ENCODE peak calls at places on chromosomes 5 and 9, in ten cellular contexts. C is prostate gland, D is heart right ventricle, U is sigmoid colon, L is PC-3, A is upper lobe of right lung, M is uterus, T is endodermal cell, S is foreskin keratinocyte, R is HCT116. F is an unnamed sample.

GRCh38 chr9:95030920-95031662 is 286.4 kb downstream of the FANCC start:
- DNase-seq in C (no peak), D (no peak), U (no peak), L (no peak), A (no peak), M (no peak), T (no peak), S (no peak), R (no peak), F (no peak)

GRCh38 chr5:124868661-124869060 is 122.2 kb upstream of the ZNF608 start:
- DNase-seq in C (no peak), D (no peak), U (no peak), L (no peak), A (no peak), M (no peak), T (no peak), S (no peak), R (no peak), F (no peak)

GRCh38 chr9:109244179-109245132 is 76.4 kb downstream of the EPB41L4B start:
- DNase-seq in C (peak; percentile 76), D (peak; percentile 52), U (peak; percentile 79), L (peak; percentile 74), A (peak; percentile 80), M (peak; percentile 46), T (peak; percentile 92), S (peak; percentile 39), R (peak; percentile 52), F (peak; percentile 76)

GRCh38 chr5:5686356-5686755 is 263.9 kb downstream of the ICE1 start:
- DNase-seq in C (no peak), D (no peak), U (no peak), L (no peak), A (no peak), M (no peak), T (no peak), S (no peak), R (no peak), F (no peak)

GRCh38 chr9:76912631-76913275 is 6.8 kb upstream of the PRUNE2 start:
- DNase-seq in C (no peak), D (no peak), U (no peak), L (peak; percentile 61), A (no peak), M (no peak), T (no peak), S (peak; percentile 20), R (peak; percentile 7), F (no peak)

GRCh38 chr5:97842687-97843086 is 659.6 kb upstream of the RIOK2 start:
- DNase-seq in C (no peak), D (no peak), U (no peak), L (no peak), A (no peak), M (no peak), T (no peak), S (no peak), R (no peak), F (no peak)

GRCh38 chr5:165325201-165325600 is 1819.8 kb downstream of the MAT2B start:
- DNase-seq in C (no peak), D (no peak), U (no peak), L (peak; percentile 54), A (no peak), M (no peak), T (no peak), S (peak; percentile 92), R (no peak), F (no peak)

GRCh38 chr5:172437445-172438303 is 16.7 kb downstream of the SH3PXD2B start:
- DNase-seq in C (no peak), D (peak; percentile 89), U (peak; percentile 91), L (peak; percentile 43), A (peak; percentile 81), M (peak; percentile 77), T (no peak), S (peak; percentile 82), R (peak; percentile 8), F (peak; percentile 76)

GRCh38 chr5:119470105-119470763 is 17.9 kb downstream of the HSD17B4 start:
- DNase-seq in C (no peak), D (no peak), U (no peak), L (no peak), A (no peak), M (no peak), T (peak; percentile 74), S (no peak), R (no peak), F (no peak)

GRCh38 chr9:5470816-5471215 is 20.5 kb downstream of the CD274 start:
- DNase-seq in C (no peak), D (no peak), U (no peak), L (no peak), A (no peak), M (no peak), T (no peak), S (no peak), R (no peak), F (no peak)

GRCh38 chr9:121692606-121693505 is 41.4 kb downstream of the DAB2IP start:
- DNase-seq in C (no peak), D (no peak), U (no peak), L (peak; percentile 60), A (no peak), M (no peak), T (peak; percentile 90), S (no peak), R (peak; percentile 86), F (no peak)

GRCh38 chr9:91245432-91246313 is 116.0 kb downstream of the AUH start:
- DNase-seq in C (no peak), D (no peak), U (no peak), L (peak; percentile 69), A (no peak), M (no peak), T (no peak), S (peak; percentile 24), R (no peak), F (no peak)

GRCh38 chr9:107637421-107638420 is 148.2 kb upstream of the KLF4 start:
- DNase-seq in C (peak; percentile 61), D (peak; percentile 97), U (peak; percentile 99), L (peak; percentile 31), A (peak; percentile 87), M (peak; percentile 99), T (peak; percentile 84), S (peak; percentile 39), R (no peak), F (peak; percentile 87)

GRCh38 chr9:37042421-37042820 is 8.4 kb upstream of the PAX5 start:
- DNase-seq in C (no peak), D (no peak), U (no peak), L (no peak), A (no peak), M (no peak), T (no peak), S (no peak), R (no peak), F (no peak)
- H3K27me3 ChIP-seq in C (peaks cover 3% of the 10 kb centered on the region), D (peaks cover 90% of the 10 kb centered on the region), U (peaks cover 70% of the 10 kb centered on the region), L (no peaks in the 10 kb centered on the region), A (peaks cover 82% of the 10 kb centered on the region), M (peaks cover 33% of the 10 kb centered on the region), T (peaks cover 73% of the 10 kb centered on the region), S (peaks cover 97% of the 10 kb centered on the region), R (peaks cover 69% of the 10 kb centered on the region), F (peaks cover 85% of the 10 kb centered on the region)

DNA sequence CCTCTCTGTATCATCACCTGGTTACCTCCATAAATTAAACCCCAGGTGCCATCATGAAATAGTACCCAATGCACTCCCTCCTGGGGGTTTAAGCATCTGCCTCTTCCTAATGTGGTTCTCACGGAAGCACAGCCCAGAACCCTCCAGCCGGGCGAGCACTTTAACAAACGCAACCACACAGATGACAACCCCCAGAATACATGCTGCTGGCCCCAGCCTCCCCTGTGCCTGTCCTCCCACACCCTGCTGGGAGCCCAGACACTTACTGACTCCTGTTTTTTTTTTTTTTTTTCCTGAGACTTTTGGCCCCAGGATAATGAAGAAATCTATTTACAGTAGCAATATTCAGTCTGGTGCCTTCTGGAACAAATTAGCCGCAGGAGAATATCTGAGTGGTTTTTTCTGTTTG is 50.0 kb upstream of the COL5A1 start:
- DNase-seq in C (no peak), D (no peak), U (no peak), L (no peak), A (no peak), M (no peak), T (no peak), S (no peak), R (no peak), F (no peak)
- H3K27ac ChIP-seq in C (no peak overlapping the region), D (peak overlapping the region; percentile 73), U (peak overlapping the region; percentile 36), L (no peak overlapping the region), A (no peak overlapping the region), M (peak overlapping the region; percentile 62), T (peak overlapping the region; percentile 32), S (no peak overlapping the region), R (no peak overlapping the region), F (no peak overlapping the region)

GRCh38 chr9:105291938-105292337 is 47.5 kb downstream of the SLC44A1 start:
- DNase-seq in C (no peak), D (peak; percentile 20), U (no peak), L (no peak), A (no peak), M (no peak), T (no peak), S (no peak), R (no peak), F (no peak)
- H3K4me1 ChIP-seq in C (no peaks in the 10 kb centered on the region), D (peaks cover 32% of the 10 kb centered on the region), U (peaks cover 25% of the 10 kb centered on the region), L (peaks cover 20% of the 10 kb centered on the region), A (peaks cover 11% of the 10 kb centered on the region), M (no peaks in the 10 kb centered on the region), T (peaks cover 24% of the 10 kb centered on the region), S (peaks cover 11% of the 10 kb centered on the region), R (peaks cover 7% of the 10 kb centered on the region), F (peaks cover 13% of the 10 kb centered on the region)

GRCh38 chr5:135832941-135833340 is 1.5 kb upstream of the SLC25A48 start:
- DNase-seq in C (no peak), D (no peak), U (no peak), L (no peak), A (no peak), M (no peak), T (peak; percentile 35), S (no peak), R (no peak), F (no peak)

GRCh38 chr5:135833961-135834638 is 363 bp upstream of the SLC25A48 start:
- DNase-seq in C (no peak), D (no peak), U (no peak), L (peak; percentile 23), A (no peak), M (no peak), T (no peak), S (no peak), R (no peak), F (no peak)

GRCh38 chr5:135834639-135835529 is at the start of gene SLC25A48:
- DNase-seq in C (peak; percentile 43), D (peak; percentile 21), U (no peak), L (no peak), A (peak; percentile 76), M (no peak), T (peak; percentile 96), S (peak; percentile 41), R (peak; percentile 58), F (no peak)

GRCh38 chr5:135832263-135832555 is 2.3 kb upstream of the SLC25A48 start:
- DNase-seq in C (no peak), D (no peak), U (no peak), L (no peak), A (no peak), M (no peak), T (peak; percentile 32), S (no peak), R (no peak), F (no peak)

GRCh38 chr5:135833521-135833920 is 942 bp upstream of the SLC25A48 start:
- DNase-seq in C (no peak), D (no peak), U (no peak), L (no peak), A (no peak), M (no peak), T (no peak), S (no peak), R (no peak), F (no peak)
- H3K27me3 ChIP-seq in C (peaks cover under 1% of the 10 kb centered on the region), D (peaks cover 58% of the 10 kb centered on the region), U (peaks cover 12% of the 10 kb centered on the region), L (peaks cover 32% of the 10 kb centered on the region), A (peaks cover 49% of the 10 kb centered on the region), M (no peaks in the 10 kb centered on the region), T (peaks cover 66% of the 10 kb centered on the region), S (peaks cover 64% of the 10 kb centered on the region), R (no peaks in the 10 kb centered on the region), F (peaks cover 58% of the 10 kb centered on the region)